ENCODE peak calls at places on chromosome 4, in ten cellular contexts. Y, E, I, D, J, F, B, N, W and O are unnamed samples.

GRCh38 chr4:173538903-173539445 is 8.9 kb upstream of the HAND2 start:
- DNase-seq in Y (no peak), E (no peak), I (no peak), D (no peak), J (no peak), F (no peak), B (no peak), N (peak), W (no peak), O (no peak)

GRCh38 chr4:88291003-88291402 is 6.6 kb upstream of the PPM1K start:
- DNase-seq in Y (no peak), E (no peak), I (no peak), D (no peak), J (no peak), F (no peak), B (peak), N (peak), W (no peak), O (no peak)

GRCh38 chr4:97656034-97656720 is 487.1 kb downstream of the STPG2 start:
- DNase-seq in Y (no peak), E (no peak), I (no peak), D (no peak), J (peak), F (no peak), B (peak), N (no peak), W (no peak), O (no peak)

GRCh38 chr4:187618701-187619278 is 376.8 kb upstream of the ZFP42 start:
- DNase-seq in Y (peak), E (no peak), I (no peak), D (no peak), J (no peak), F (no peak), B (peak), N (no peak), W (no peak), O (no peak)

GRCh38 chr4:116688536-116688935 is 396.8 kb downstream of the TRAM1L1 start:
- DNase-seq in Y (no peak), E (no peak), I (no peak), D (no peak), J (no peak), F (no peak), B (no peak), N (no peak), W (no peak), O (no peak)

GRCh38 chr4:57131849-57132745 is 21.9 kb upstream of the IGFBP7 start:
- DNase-seq in Y (no peak), E (no peak), I (no peak), D (no peak), J (no peak), F (peak), B (peak), N (no peak), W (no peak), O (no peak)

GRCh38 chr4:6217716-6218381 is 17.5 kb upstream of the JAKMIP1 start:
- DNase-seq in Y (no peak), E (no peak), I (no peak), D (no peak), J (peak), F (no peak), B (no peak), N (no peak), W (no peak), O (no peak)

GRCh38 chr4:4658051-4658450 is 116.2 kb upstream of the STX18 start:
- DNase-seq in Y (no peak), E (no peak), I (no peak), D (no peak), J (no peak), F (no peak), B (peak), N (no peak), W (no peak), O (no peak)

GRCh38 chr4:114563536-114564315 is 34.9 kb upstream of the UGT8 start:
- DNase-seq in Y (no peak), E (no peak), I (no peak), D (no peak), J (no peak), F (no peak), B (peak), N (no peak), W (no peak), O (no peak)

GRCh38 chr4:118745357-118745756 is 60.2 kb downstream of the METTL14 start:
- DNase-seq in Y (no peak), E (no peak), I (no peak), D (no peak), J (no peak), F (no peak), B (no peak), N (no peak), W (no peak), O (no peak)

GRCh38 chr4:7430368-7430964 is 4.3 kb downstream of the PSAPL1 start:
- DNase-seq in Y (no peak), E (peak), I (no peak), D (no peak), J (no peak), F (no peak), B (no peak), N (no peak), W (no peak), O (no peak)

GRCh38 chr4:23762551-23762950 is 127.3 kb downstream of the PPARGC1A start:
- DNase-seq in Y (no peak), E (no peak), I (no peak), D (no peak), J (no peak), F (no peak), B (no peak), N (no peak), W (no peak), O (no peak)

GRCh38 chr4:101337688-101338087 is 9.6 kb downstream of the PPP3CA start:
- DNase-seq in Y (no peak), E (no peak), I (no peak), D (no peak), J (no peak), F (no peak), B (peak), N (no peak), W (no peak), O (no peak)